ENCODE peak calls at places on chromosomes 16 and 17, in ten cellular contexts. S, O, X, E, T, K, R, B, H and P are unnamed samples.

GRCh38 chr17:44309472-44309871 is 1.1 kb downstream of the RUNDC3A start:
- DNase-seq in S (no peak), O (no peak), X (no peak), E (no peak), T (no peak), K (no peak), R (no peak), B (no peak), H (no peak), P (no peak)

GRCh38 chr17:74446551-74447500 is 14.9 kb downstream of the GPRC5C start:
- DNase-seq in S (no peak), O (peak), X (peak), E (no peak), T (peak), K (peak), R (no peak), B (peak), H (peak), P (peak)

GRCh38 chr16:21626659-21627277 is 25.6 kb downstream of the IGSF6 start:
- DNase-seq in S (peak), O (no peak), X (no peak), E (no peak), T (peak), K (no peak), R (no peak), B (no peak), H (peak), P (no peak)

GRCh38 chr17:43800736-43801135 is 20.5 kb downstream of the CFAP97D1 start:
- DNase-seq in S (no peak), O (no peak), X (no peak), E (no peak), T (no peak), K (no peak), R (no peak), B (no peak), H (no peak), P (no peak)

GRCh38 chr16:85436636-85437160 is 176.4 kb upstream of the GSE1 start:
- DNase-seq in S (peak), O (peak), X (no peak), E (peak), T (peak), K (no peak), R (peak), B (peak), H (no peak), P (no peak)

GRCh38 chr17:64787255-64787920 is 125.3 kb upstream of the SMURF2 start:
- DNase-seq in S (no peak), O (no peak), X (no peak), E (no peak), T (no peak), K (no peak), R (no peak), B (no peak), H (no peak), P (no peak)

GRCh38 chr16:21233521-21234150 is at the start of gene ANKS4B:
- DNase-seq in S (no peak), O (no peak), X (no peak), E (no peak), T (no peak), K (no peak), R (no peak), B (peak), H (no peak), P (no peak)

GRCh38 chr17:57407287-57408063 is 151.2 kb downstream of the MSI2 start:
- DNase-seq in S (peak), O (no peak), X (no peak), E (no peak), T (no peak), K (no peak), R (peak), B (no peak), H (no peak), P (no peak)

GRCh38 chr16:31016018-31016417 is 5.6 kb upstream of the STX1B start:
- DNase-seq in S (no peak), O (peak), X (no peak), E (no peak), T (no peak), K (no peak), R (no peak), B (peak), H (no peak), P (no peak)

GRCh38 chr17:14052886-14053615 is 16.3 kb upstream of the COX10 start:
- DNase-seq in S (no peak), O (no peak), X (no peak), E (no peak), T (peak), K (no peak), R (no peak), B (no peak), H (no peak), P (no peak)

GRCh38 chr17:5797447-5797846 is 213.1 kb upstream of the NLRP1 start:
- DNase-seq in S (no peak), O (no peak), X (no peak), E (no peak), T (no peak), K (no peak), R (peak), B (no peak), H (no peak), P (no peak)

GRCh38 chr17:75535119-75535537 is 9.6 kb downstream of the LLGL2 start:
- DNase-seq in S (no peak), O (no peak), X (no peak), E (peak), T (no peak), K (no peak), R (no peak), B (no peak), H (no peak), P (no peak)

GRCh38 chr16:11976850-11977205 is 294 bp downstream of the SNX29 start:
- DNase-seq in S (no peak), O (no peak), X (no peak), E (no peak), T (no peak), K (no peak), R (peak), B (no peak), H (peak), P (peak)

GRCh38 chr16:86965331-86965730 is 351.9 kb downstream of the C16orf95 start:
- DNase-seq in S (no peak), O (no peak), X (no peak), E (peak), T (no peak), K (no peak), R (no peak), B (no peak), H (no peak), P (no peak)

GRCh38 chr16:8355714-8356113 is 234.6 kb downstream of the TMEM114 start:
- DNase-seq in S (peak), O (no peak), X (no peak), E (no peak), T (no peak), K (no peak), R (peak), B (no peak), H (no peak), P (no peak)
- TF ChIP-seq CTCF in S (peak), O (peak), X (no peak), E (no peak), T (no peak), K (no peak), R (peak), B (peak), H (no peak), P (no peak)

GRCh38 chr17:16171613-16172012 is 43.7 kb downstream of the NCOR1 start:
- DNase-seq in S (no peak), O (no peak), X (no peak), E (no peak), T (no peak), K (no peak), R (no peak), B (peak), H (no peak), P (no peak)
- TF ChIP-seq CTCF in S (no peak), O (no peak), X (no peak), E (no peak), T (no peak), K (no peak), R (no peak), B (no peak), H (no peak), P (no peak)

DNA sequence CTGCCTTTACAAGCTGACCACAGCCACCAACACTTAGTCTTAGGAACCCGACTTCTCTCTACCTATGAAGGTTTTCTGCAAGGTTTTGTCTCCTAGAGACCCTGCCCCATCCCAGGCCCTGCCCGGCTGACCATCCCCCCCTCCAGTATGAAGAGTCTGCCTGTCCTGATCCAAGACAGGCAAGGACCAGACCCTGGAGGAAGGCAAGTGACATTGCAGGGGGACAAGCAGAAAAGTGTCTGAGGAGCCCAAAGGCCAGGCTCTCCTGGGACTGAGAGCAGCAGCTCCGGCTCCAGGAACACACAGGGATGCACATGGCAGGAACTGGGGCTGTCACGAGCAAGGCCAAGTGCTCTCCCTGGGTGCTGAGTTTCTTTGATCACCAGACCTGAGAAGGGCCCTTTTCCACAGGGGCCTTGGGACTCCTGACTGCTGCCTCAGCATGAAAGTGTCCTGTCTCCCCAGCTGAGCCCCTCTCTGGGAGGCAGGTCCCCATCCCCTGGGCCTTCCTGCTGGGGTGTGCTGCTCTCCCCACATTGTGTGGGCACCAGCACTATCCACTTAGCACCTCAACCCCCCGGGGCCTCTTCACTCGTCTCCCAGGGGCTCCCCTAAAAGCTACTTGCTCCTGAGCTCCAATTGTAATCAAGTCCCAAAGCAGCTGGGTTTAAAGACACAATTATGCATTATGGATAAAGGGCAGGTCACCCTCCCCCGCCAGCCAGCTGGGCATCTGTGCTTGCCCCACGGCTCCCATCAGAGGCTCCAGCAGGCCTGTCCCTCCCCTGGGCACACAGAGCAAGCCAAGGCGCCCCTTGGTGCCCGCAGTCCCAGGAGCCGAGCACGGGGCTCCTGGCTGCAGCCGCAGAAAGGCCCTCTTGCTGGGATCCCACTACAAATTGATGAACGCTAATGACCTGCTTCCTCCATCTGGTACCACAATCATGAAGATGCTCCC is 11.5 kb upstream of the CACNG4 start:
- DNase-seq in S (no peak), O (no peak), X (no peak), E (peak), T (no peak), K (no peak), R (no peak), B (no peak), H (no peak), P (no peak)
- TF ChIP-seq CTCF in S (no peak), O (no peak), X (peak), E (no peak), T (no peak), K (no peak), R (no peak), B (no peak), H (no peak), P (no peak)

GRCh38 chr16:27228621-27229501 is 25.5 kb downstream of the KDM8 start:
- DNase-seq in S (peak), O (peak), X (peak), E (peak), T (no peak), K (peak), R (no peak), B (peak), H (no peak), P (no peak)
- TF ChIP-seq CTCF in S (no peak), O (no peak), X (no peak), E (no peak), T (no peak), K (no peak), R (no peak), B (peak), H (no peak), P (no peak)

GRCh38 chr17:28675980-28676379 is 14.0 kb downstream of the SUPT6H start:
- DNase-seq in S (no peak), O (no peak), X (no peak), E (no peak), T (no peak), K (no peak), R (peak), B (no peak), H (no peak), P (no peak)
- TF ChIP-seq CTCF in S (no peak), O (no peak), X (peak), E (no peak), T (peak), K (no peak), R (peak), B (no peak), H (no peak), P (no peak)

DNA sequence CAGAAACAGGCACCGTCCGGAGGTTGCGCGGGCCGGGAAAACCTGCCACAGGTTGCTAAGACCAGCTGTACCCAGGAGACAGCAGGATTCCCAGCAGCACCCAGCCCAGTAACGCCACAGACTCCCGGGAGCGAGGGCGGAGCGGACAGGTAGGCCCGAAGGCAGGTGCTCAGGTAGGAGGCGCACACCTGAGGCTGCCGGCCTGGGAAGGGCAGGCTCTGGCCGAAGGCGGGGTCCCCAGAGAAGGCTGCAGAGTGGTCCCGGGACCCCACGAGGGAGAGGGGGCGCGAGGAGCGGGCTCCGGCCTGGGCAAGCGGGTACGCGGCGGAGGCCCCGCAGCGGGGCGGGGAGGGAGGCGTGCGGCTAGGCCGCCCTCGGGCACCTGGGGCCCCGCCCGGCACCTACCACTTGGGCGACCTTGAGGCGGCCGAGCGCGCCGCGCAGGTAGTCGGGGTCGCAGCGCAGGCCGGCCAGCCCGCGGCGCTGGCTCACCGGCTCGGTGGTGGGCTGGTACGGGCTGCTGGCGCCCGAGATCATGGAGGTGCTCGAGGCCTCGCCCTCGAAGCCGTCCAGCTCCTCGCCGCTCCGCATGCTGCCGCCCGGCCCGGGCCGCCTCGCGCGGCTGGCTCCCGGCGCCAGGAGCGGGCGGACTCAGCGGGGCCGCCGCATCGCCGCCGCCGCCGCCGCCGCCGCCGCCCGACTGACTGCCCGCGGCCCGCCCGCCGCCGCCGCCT is 441 bp downstream of the CMTM4 start:
- DNase-seq in S (peak), O (peak), X (no peak), E (peak), T (no peak), K (peak), R (peak), B (peak), H (peak), P (peak)
- TF ChIP-seq CTCF in S (no peak), O (no peak), X (no peak), E (no peak), T (no peak), K (no peak), R (peak), B (no peak), H (no peak), P (no peak)

GRCh38 chr17:65920996-65921395 is 270.9 kb downstream of the CEP112 start:
- DNase-seq in S (no peak), O (no peak), X (no peak), E (no peak), T (no peak), K (no peak), R (peak), B (no peak), H (no peak), P (no peak)

GRCh38 chr17:65917560-65917959 is 274.4 kb downstream of the CEP112 start:
- DNase-seq in S (no peak), O (no peak), X (no peak), E (no peak), T (no peak), K (no peak), R (no peak), B (peak), H (no peak), P (no peak)

GRCh38 chr17:65918450-65918849 is 273.5 kb downstream of the CEP112 start:
- DNase-seq in S (no peak), O (no peak), X (no peak), E (no peak), T (peak), K (no peak), R (no peak), B (no peak), H (no peak), P (no peak)

GRCh38 chr17:65916425-65916824 is 275.5 kb downstream of the CEP112 start:
- DNase-seq in S (no peak), O (no peak), X (no peak), E (no peak), T (no peak), K (no peak), R (no peak), B (no peak), H (no peak), P (no peak)

GRCh38 chr17:65918921-65919546 is 272.9 kb downstream of the CEP112 start:
- DNase-seq in S (peak), O (no peak), X (no peak), E (no peak), T (peak), K (no peak), R (peak), B (no peak), H (no peak), P (no peak)
- TF ChIP-seq CTCF in S (no peak), O (peak), X (peak), E (no peak), T (peak), K (peak), R (peak), B (no peak), H (peak), P (no peak)

GRCh38 chr16:53356478-53357207 is 77.6 kb upstream of the RBL2 start:
- DNase-seq in S (no peak), O (no peak), X (no peak), E (no peak), T (no peak), K (no peak), R (peak), B (no peak), H (no peak), P (no peak)
- TF ChIP-seq CTCF in S (no peak), O (no peak), X (peak), E (no peak), T (no peak), K (no peak), R (peak), B (no peak), H (no peak), P (no peak)

GRCh38 chr16:3013491-3013951 is 798 bp downstream of the CLDN9 start:
- DNase-seq in S (no peak), O (no peak), X (no peak), E (no peak), T (no peak), K (no peak), R (peak), B (no peak), H (no peak), P (no peak)
- TF ChIP-seq CTCF in S (no peak), O (no peak), X (no peak), E (no peak), T (no peak), K (no peak), R (peak), B (no peak), H (no peak), P (no peak)